ENCODE peak calls at places on chromosomes 7 and 10, in five cellular contexts. L is body of pancreas, C is GM04503, W is adrenal gland, I is GM12892. T is an unnamed sample.
A peak's percentile ranks its signal among the peaks of the same experiment; 100 is the strongest.

GRCh38 chr7:90111-91063 is 102.0 kb upstream of the FAM20C start:
- DNase-seq in L (no peak), C (no peak), W (no peak), I (no peak), T (no peak)

GRCh38 chr7:133863362-133864061 is 263.6 kb upstream of the LRGUK start:
- DNase-seq in L (no peak), C (no peak), W (no peak), I (no peak), T (peak; percentile 25)

GRCh38 chr10:24360286-24361127 is 151.6 kb downstream of the KIAA1217 start:
- DNase-seq in L (peak; percentile 80), C (no peak), W (peak; percentile 94), I (no peak), T (peak; percentile 4)

GRCh38 chr10:47237316-47238260 is 62.4 kb upstream of the GDF10 start:
- DNase-seq in L (no peak), C (no peak), W (peak; percentile 27), I (no peak), T (no peak)

GRCh38 chr10:116158036-116158435 is 115.0 kb downstream of the GFRA1 start:
- DNase-seq in L (no peak), C (no peak), W (no peak), I (no peak), T (no peak)

GRCh38 chr10:79022565-79023488 is 45.9 kb upstream of the ZMIZ1 start:
- DNase-seq in L (no peak), C (no peak), W (peak; percentile 74), I (peak; percentile 54), T (no peak)

GRCh38 chr10:71582019-71582418 is 137.6 kb downstream of the C10orf105 start:
- DNase-seq in L (no peak), C (no peak), W (no peak), I (no peak), T (no peak)

GRCh38 chr10:129193148-129193547 is 273.9 kb upstream of the MGMT start:
- DNase-seq in L (no peak), C (no peak), W (no peak), I (no peak), T (no peak)

GRCh38 chr10:130491011-130491697 is 355.0 kb downstream of the GLRX3 start:
- DNase-seq in L (no peak), C (no peak), W (no peak), I (no peak), T (no peak)

GRCh38 chr10:107855933-107856332 is 691.4 kb upstream of the SORCS1 start:
- DNase-seq in L (no peak), C (no peak), W (no peak), I (no peak), T (no peak)

GRCh38 chr10:126387041-126387908 is 1.0 kb downstream of the ADAM12 start:
- DNase-seq in L (peak; percentile 68), C (no peak), W (peak; percentile 79), I (no peak), T (no peak)

GRCh38 chr10:60073397-60073780 is 167.0 kb upstream of the CCDC6 start:
- DNase-seq in L (no peak), C (no peak), W (no peak), I (no peak), T (no peak)

GRCh38 chr10:123703195-123703790 is 37.1 kb downstream of the GPR26 start:
- DNase-seq in L (no peak), C (no peak), W (no peak), I (no peak), T (no peak)

GRCh38 chr10:129099486-129099885 is 367.6 kb upstream of the MGMT start:
- DNase-seq in L (no peak), C (no peak), W (peak; percentile 5), I (no peak), T (no peak)

GRCh38 chr10:70786799-70787415 is 1.7 kb upstream of the TBATA start:
- DNase-seq in L (no peak), C (no peak), W (no peak), I (no peak), T (no peak)

GRCh38 chr7:73904219-73905136 is 43.5 kb downstream of the TMEM270 start:
- DNase-seq in L (no peak), C (no peak), W (no peak), I (no peak), T (no peak)

GRCh38 chr7:96899108-96899507 is 106.2 kb upstream of the DLX6 start:
- DNase-seq in L (no peak), C (no peak), W (no peak), I (no peak), T (no peak)

GRCh38 chr10:104388830-104389229 is 35.2 kb downstream of the CFAP58 start:
- DNase-seq in L (no peak), C (no peak), W (no peak), I (no peak), T (no peak)

GRCh38 chr10:127888526-127889312 is 4.0 kb downstream of the CLRN3 start:
- DNase-seq in L (no peak), C (no peak), W (no peak), I (no peak), T (no peak)

GRCh38 chr7:7498881-7499280 is 36.8 kb downstream of the COL28A1 start:
- DNase-seq in L (no peak), C (no peak), W (no peak), I (no peak), T (peak; percentile 45)

GRCh38 chr7:152081088-152081487 is 55.6 kb downstream of the GALNT11 start:
- DNase-seq in L (no peak), C (no peak), W (no peak), I (no peak), T (no peak)

GRCh38 chr10:22643116-22643515 is 71.3 kb downstream of the PIP4K2A start:
- DNase-seq in L (no peak), C (no peak), W (no peak), I (no peak), T (no peak)

GRCh38 chr10:25451401-25451800 is 276.6 kb downstream of the GPR158 start:
- DNase-seq in L (no peak), C (no peak), W (no peak), I (no peak), T (no peak)

GRCh38 chr10:35758086-35758485 is 116.0 kb upstream of the FZD8 start:
- DNase-seq in L (no peak), C (no peak), W (no peak), I (no peak), T (no peak)

GRCh38 chr7:122260336-122260735 is 44.2 kb downstream of the FEZF1 start:
- DNase-seq in L (no peak), C (no peak), W (no peak), I (no peak), T (no peak)

GRCh38 chr10:101397140-101397539 is 43.2 kb downstream of the BTRC start:
- DNase-seq in L (no peak), C (peak; percentile 28), W (no peak), I (no peak), T (peak; percentile 1)

GRCh38 chr7:82012453-82012852 is 242.6 kb upstream of the HGF start:
- DNase-seq in L (no peak), C (no peak), W (no peak), I (no peak), T (no peak)

GRCh38 chr10:109892885-109893284 is 30.4 kb downstream of the XPNPEP1 start:
- DNase-seq in L (no peak), C (no peak), W (peak; percentile 88), I (no peak), T (no peak)

GRCh38 chr7:30976381-30976780 is 12.6 kb downstream of the GHRHR start:
- DNase-seq in L (no peak), C (no peak), W (no peak), I (no peak), T (no peak)

GRCh38 chr10:60314306-60314940 is 75.3 kb downstream of the ANK3 start:
- DNase-seq in L (no peak), C (peak; percentile 36), W (no peak), I (no peak), T (peak; percentile 49)

GRCh38 chr7:2157473-2158279 is 75.1 kb downstream of the MAD1L1 start:
- DNase-seq in L (no peak), C (peak; percentile 78), W (no peak), I (no peak), T (peak; percentile 83)

GRCh38 chr7:74221713-74222112 is 11.9 kb downstream of the LAT2 start:
- DNase-seq in L (no peak), C (no peak), W (no peak), I (peak; percentile 8), T (no peak)

GRCh38 chr7:28354601-28355062 is 57.7 kb upstream of the CREB5 start:
- DNase-seq in L (peak; percentile 69), C (peak; percentile 48), W (no peak), I (no peak), T (no peak)

GRCh38 chr10:131928248-131929095 is 27.7 kb downstream of the PPP2R2D start:
- DNase-seq in L (no peak), C (no peak), W (peak; percentile 53), I (peak; percentile 52), T (no peak)